ENCODE peak calls at places on chromosomes 6 and 20, in five cellular contexts. S, Z, A, T and G are unnamed samples.

GRCh38 chr20:44807684-44808056 is 2.7 kb downstream of the RIMS4 start:
- DNase-seq in T (no peak), A (no peak), S (no peak), Z (no peak), G (no peak)

GRCh38 chr20:50911030-50911429 is 20.2 kb downstream of the ADNP start:
- DNase-seq in T (peak), A (no peak), S (no peak), Z (no peak), G (no peak)

GRCh38 chr6:157264701-157265100 is 58.6 kb downstream of the TMEM242 start:
- DNase-seq in S (no peak), T (no peak), Z (no peak), A (no peak), G (no peak)

GRCh38 chr6:118644007-118644406 is 7.4 kb downstream of the CEP85L start:
- DNase-seq in Z (no peak), A (no peak), T (peak), S (no peak), G (no peak)

GRCh38 chr6:2004888-2005287 is 240.5 kb downstream of the GMDS start:
- DNase-seq in A (no peak), T (no peak), Z (no peak), S (no peak), G (no peak)

GRCh38 chr6:159852877-159853276 is 37.9 kb upstream of the MAS1 start:
- DNase-seq in T (peak), S (no peak), A (no peak), Z (no peak), G (no peak)

GRCh38 chr6:34546551-34547321 is 9.4 kb downstream of the SPDEF start:
- DNase-seq in A (no peak), Z (peak), S (no peak), T (no peak), G (no peak)

GRCh38 chr6:14077193-14077853 is 40.2 kb upstream of the CD83 start:
- DNase-seq in S (no peak), A (no peak), T (no peak), Z (no peak), G (no peak)

GRCh38 chr20:50070361-50070760 is 42.6 kb downstream of the UBE2V1 start:
- DNase-seq in A (no peak), T (no peak), S (no peak), Z (no peak), G (no peak)

GRCh38 chr20:19098806-19099578 is 113.5 kb upstream of the SLC24A3 start:
- DNase-seq in A (no peak), T (no peak), Z (no peak), S (no peak), G (no peak)

GRCh38 chr6:30325150-30325872 is 1.4 kb upstream of the TRIM39 start:
- DNase-seq in A (no peak), Z (peak), S (peak), T (peak), G (peak)

GRCh38 chr6:112086744-112087135 is 542 bp downstream of the TUBE1 start:
- DNase-seq in Z (peak), A (no peak), S (peak), T (peak), G (peak)

GRCh38 chr20:61448396-61448795 is 196.3 kb downstream of the CDH4 start:
- DNase-seq in A (no peak), T (no peak), Z (no peak), S (no peak), G (no peak)

GRCh38 chr20:31517373-31517772 is 3.1 kb downstream of the HM13 start:
- DNase-seq in S (no peak), Z (no peak), A (no peak), T (peak), G (peak)

GRCh38 chr20:63463400-63464288 is 8.8 kb downstream of the KCNQ2 start:
- DNase-seq in S (no peak), T (no peak), Z (no peak), A (no peak), G (no peak)

GRCh38 chr20:13105864-13106457 is 97.2 kb downstream of the SPTLC3 start:
- DNase-seq in Z (peak), S (no peak), A (no peak), T (peak), G (no peak)

GRCh38 chr6:165231581-165232276 is 77.7 kb downstream of the C6orf118 start:
- DNase-seq in T (peak), S (no peak), A (no peak), Z (peak), G (no peak)

GRCh38 chr6:166712554-166713228 is 85.6 kb upstream of the RPS6KA2 start:
- DNase-seq in S (no peak), Z (no peak), A (no peak), T (no peak), G (no peak)

GRCh38 chr20:14959506-14960493 is 622.4 kb upstream of the FLRT3 start:
- DNase-seq in Z (no peak), A (no peak), S (no peak), T (peak), G (no peak)

GRCh38 chr20:44409132-44409600 is 53.7 kb downstream of the HNF4A start:
- DNase-seq in Z (no peak), S (no peak), T (peak), A (no peak), G (no peak)

GRCh38 chr20:13392391-13392790 is 171.3 kb downstream of the ISM1 start:
- DNase-seq in T (no peak), S (no peak), Z (no peak), A (no peak), G (no peak)

GRCh38 chr20:56893206-56893605 is 264.1 kb downstream of the TFAP2C start:
- DNase-seq in S (peak), T (no peak), A (no peak), Z (no peak), G (no peak)

GRCh38 chr6:38638941-38639497 is 710 bp downstream of the BTBD9 start:
- DNase-seq in A (peak), T (peak), Z (no peak), S (peak), G (peak)

GRCh38 chr20:18979132-18979531 is 165.5 kb downstream of the SCP2D1 start:
- DNase-seq in A (no peak), Z (no peak), S (no peak), T (no peak), G (no peak)

GRCh38 chr6:170260686-170261085 is 30.2 kb downstream of the DLL1 start:
- DNase-seq in T (no peak), A (no peak), S (no peak), Z (no peak), G (no peak)

GRCh38 chr6:151389640-151390275 is 1.6 kb downstream of the ZBTB2 start:
- DNase-seq in A (peak), Z (peak), T (peak), S (peak), G (peak)

GRCh38 chr6:168860987-168861386 is 392.7 kb downstream of the THBS2 start:
- DNase-seq in S (no peak), T (no peak), A (no peak), Z (no peak), G (no peak)

GRCh38 chr6:121951918-121952379 is 447.5 kb upstream of the HSF2 start:
- DNase-seq in A (no peak), Z (no peak), T (peak), S (no peak), G (peak)

GRCh38 chr6:28597924-28598323 is 72.2 kb downstream of the GPX5 start:
- DNase-seq in S (no peak), A (no peak), Z (peak), T (peak), G (no peak)

GRCh38 chr20:57432874-57433491 is 41.8 kb downstream of the RBM38 start:
- DNase-seq in T (no peak), Z (no peak), A (peak), S (peak), G (peak)

GRCh38 chr6:49966334-49966733 is 2.4 kb upstream of the DEFB114 start:
- DNase-seq in S (no peak), A (no peak), T (no peak), Z (no peak), G (no peak)

GRCh38 chr20:53580376-53581111 is 13.1 kb downstream of the ZNF217 start:
- DNase-seq in S (no peak), A (no peak), Z (no peak), T (no peak), G (no peak)

GRCh38 chr20:41697861-41698559 is 79.8 kb upstream of the CHD6 start:
- DNase-seq in S (peak), A (no peak), Z (peak), T (peak), G (peak)

GRCh38 chr6:52364480-52365166 is 2.7 kb downstream of the PAQR8 start:
- DNase-seq in A (no peak), S (no peak), Z (no peak), T (no peak), G (no peak)

GRCh38 chr6:2578729-2579128 is 172.0 kb downstream of the MYLK4 start:
- DNase-seq in T (peak), A (no peak), S (no peak), Z (no peak), G (no peak)

GRCh38 chr20:35171753-35172433 is at the start of gene PROCR:
- DNase-seq in A (no peak), S (no peak), T (peak), Z (no peak), G (peak)

GRCh38 chr20:48741669-48742068 is 86.1 kb downstream of the PREX1 start:
- DNase-seq in S (no peak), T (no peak), Z (no peak), A (no peak), G (no peak)

GRCh38 chr6:5761370-5761769 is 245.4 kb downstream of the NRN1 start:
- DNase-seq in T (peak), Z (no peak), A (no peak), S (no peak), G (no peak)

GRCh38 chr6:17907467-17908229 is 79.8 kb downstream of the KIF13A start:
- DNase-seq in A (no peak), T (peak), S (no peak), Z (no peak), G (peak)

GRCh38 chr20:43936371-43936770 is 21.7 kb downstream of the TOX2 start:
- DNase-seq in Z (no peak), T (peak), A (no peak), S (no peak), G (no peak)